ENCODE peak calls at places on chromosomes 1 and 21, in six cellular contexts. L, U, P, S, B and Q are unnamed samples.

GRCh38 chr1:99590578-99591209 is 55.2 kb upstream of the PALMD start:
- DNase-seq in L (peak), U (no peak), P (peak), S (peak), B (no peak), Q (peak)

GRCh38 chr1:222034790-222035189 is 292.9 kb upstream of the DUSP10 start:
- DNase-seq in L (no peak), U (no peak), P (no peak), S (no peak), B (peak), Q (no peak)

GRCh38 chr1:15637833-15638232 is 20.6 kb downstream of the DDI2 start:
- DNase-seq in L (no peak), U (no peak), P (no peak), S (no peak), B (no peak), Q (no peak)

GRCh38 chr1:228212966-228213844 is 5.4 kb downstream of the OBSCN start:
- DNase-seq in L (peak), U (peak), P (peak), S (no peak), B (peak), Q (peak)

GRCh38 chr1:197859024-197859423 is 43.4 kb upstream of the C1orf53 start:
- DNase-seq in L (no peak), U (no peak), P (no peak), S (no peak), B (no peak), Q (no peak)

GRCh38 chr1:180230791-180231505 is 884 bp downstream of the LHX4 start:
- DNase-seq in L (peak), U (no peak), P (peak), S (no peak), B (peak), Q (peak)

GRCh38 chr1:5628416-5628815 is 363.8 kb downstream of the NPHP4 start:
- DNase-seq in L (no peak), U (no peak), P (no peak), S (no peak), B (no peak), Q (no peak)

GRCh38 chr1:119929643-119930310 is 33.5 kb upstream of the ADAM30 start:
- DNase-seq in L (no peak), U (no peak), P (no peak), S (no peak), B (no peak), Q (no peak)

GRCh38 chr1:151013518-151013917 is 5.3 kb downstream of the PRUNE1 start:
- DNase-seq in L (no peak), U (no peak), P (no peak), S (no peak), B (no peak), Q (no peak)

GRCh38 chr1:111270781-111271463 is 19.7 kb upstream of the CHIA start:
- DNase-seq in L (no peak), U (no peak), P (no peak), S (no peak), B (no peak), Q (no peak)

GRCh38 chr1:41381691-41382530 is 20.7 kb downstream of the FOXO6 start:
- DNase-seq in L (no peak), U (no peak), P (peak), S (no peak), B (no peak), Q (peak)

GRCh38 chr1:155202198-155202597 is 5.5 kb downstream of the THBS3 start:
- DNase-seq in L (no peak), U (no peak), P (no peak), S (no peak), B (no peak), Q (no peak)

GRCh38 chr1:33248244-33248643 is 8.0 kb upstream of the ZNF362 start:
- DNase-seq in L (no peak), U (no peak), P (no peak), S (no peak), B (no peak), Q (no peak)

GRCh38 chr21:36217711-36218110 is 61.1 kb downstream of the DOP1B start:
- DNase-seq in L (no peak), U (no peak), P (no peak), S (no peak), B (no peak), Q (no peak)

GRCh38 chr1:169070547-169070946 is 35.9 kb upstream of the ATP1B1 start:
- DNase-seq in L (no peak), U (no peak), P (no peak), S (no peak), B (no peak), Q (no peak)

GRCh38 chr1:51956528-51957509 is 33.7 kb downstream of the RAB3B start:
- DNase-seq in L (no peak), U (no peak), P (no peak), S (no peak), B (no peak), Q (no peak)

GRCh38 chr1:207748737-207749528 is 2.9 kb upstream of the CD46 start:
- DNase-seq in L (no peak), U (no peak), P (no peak), S (no peak), B (no peak), Q (peak)

GRCh38 chr1:103145449-103145848 is 37.1 kb upstream of the COL11A1 start:
- DNase-seq in L (no peak), U (no peak), P (no peak), S (no peak), B (no peak), Q (no peak)

GRCh38 chr1:109254621-109255096 is 5.3 kb downstream of the CELSR2 start:
- DNase-seq in L (no peak), U (no peak), P (no peak), S (no peak), B (no peak), Q (no peak)

GRCh38 chr1:192951961-192952460 is 107.1 kb downstream of the UCHL5 start:
- DNase-seq in L (peak), U (no peak), P (peak), S (peak), B (no peak), Q (peak)

GRCh38 chr1:225735252-225736149 is 42.1 kb upstream of the SRP9 start:
- DNase-seq in L (peak), U (peak), P (peak), S (peak), B (no peak), Q (peak)